ENCODE peak calls at places on chromosome 22, in six cellular contexts. T, I, P, F, V and A are unnamed samples.

GRCh38 chr22:38403806-38404205 is 51.2 kb downstream of the KCNJ4 start:
- DNase-seq in T (no peak), I (no peak), P (no peak), F (no peak), V (no peak), A (no peak)

GRCh38 chr22:27269751-27270586 is 531.6 kb downstream of the MN1 start:
- DNase-seq in T (no peak), I (no peak), P (no peak), F (no peak), V (no peak), A (no peak)

GRCh38 chr22:40345801-40346177 is 511 bp upstream of the ADSL start:
- DNase-seq in T (no peak), I (peak; percentile 23), P (no peak), F (peak; percentile 49), V (peak; percentile 40), A (peak; percentile 6)

GRCh38 chr22:27642104-27642800 is 159.3 kb downstream of the MN1 start:
- DNase-seq in T (no peak), I (no peak), P (no peak), F (no peak), V (no peak), A (no peak)

GRCh38 chr22:48553119-48553518 is 1274.6 kb downstream of the BRD1 start:
- DNase-seq in T (no peak), I (no peak), P (no peak), F (no peak), V (no peak), A (no peak)

GRCh38 chr22:25942989-25943411 is 201.0 kb downstream of the MYO18B start:
- DNase-seq in T (no peak), I (no peak), P (no peak), F (no peak), V (no peak), A (no peak)

GRCh38 chr22:42070517-42071422 is at the start of gene NAGA:
- DNase-seq in T (peak; percentile 98), I (peak; percentile 84), P (peak; percentile 91), F (peak; percentile 95), V (peak; percentile 97), A (peak; percentile 90)

GRCh38 chr22:27032121-27032761 is 374.9 kb downstream of the MIAT start:
- DNase-seq in T (peak; percentile 17), I (no peak), P (no peak), F (no peak), V (peak; percentile 3), A (no peak)

GRCh38 chr22:37329239-37330140 is 47.2 kb downstream of the CYTH4 start:
- DNase-seq in T (no peak), I (no peak), P (no peak), F (no peak), V (peak; percentile 55), A (no peak)

GRCh38 chr22:23404689-23405365 is 175.3 kb downstream of the IGLL1 start:
- DNase-seq in T (peak; percentile 41), I (no peak), P (no peak), F (no peak), V (peak; percentile 55), A (no peak)

GRCh38 chr22:29306175-29306829 is at the start of gene GAS2L1:
- DNase-seq in T (peak; percentile 87), I (no peak), P (peak; percentile 31), F (peak; percentile 78), V (peak; percentile 79), A (peak; percentile 83)

GRCh38 chr22:28750471-28750881 is 8.6 kb downstream of the HSCB start:
- DNase-seq in T (peak; percentile 89), I (no peak), P (peak; percentile 37), F (no peak), V (no peak), A (no peak)

GRCh38 chr22:35467788-35468187 is 67.8 kb downstream of the MCM5 start:
- DNase-seq in T (peak; percentile 20), I (no peak), P (no peak), F (no peak), V (no peak), A (no peak)

GRCh38 chr22:24142241-24142640 is 39.0 kb upstream of the SUSD2 start:
- DNase-seq in T (no peak), I (no peak), P (no peak), F (no peak), V (no peak), A (no peak)

GRCh38 chr22:44025171-44026065 is 1.3 kb downstream of the PARVB start:
- DNase-seq in T (no peak), I (no peak), P (no peak), F (peak; percentile 93), V (no peak), A (no peak)

GRCh38 chr22:23114721-23115020 is 27.1 kb downstream of the RSPH14 start:
- DNase-seq in T (no peak), I (no peak), P (no peak), F (no peak), V (no peak), A (no peak)

GRCh38 chr22:49489821-49490220 is 337.9 kb downstream of the BRD1 start:
- DNase-seq in T (no peak), I (no peak), P (no peak), F (no peak), V (no peak), A (no peak)

GRCh38 chr22:35560366-35560765 is 19.7 kb downstream of the RASD2 start:
- DNase-seq in T (no peak), I (no peak), P (no peak), F (no peak), V (no peak), A (no peak)

GRCh38 chr22:20494978-20495860 is at the start of gene KLHL22:
- DNase-seq in T (peak; percentile 53), I (no peak), P (peak; percentile 6), F (peak; percentile 51), V (peak; percentile 46), A (peak; percentile 44)

GRCh38 chr22:20741634-20742581 is 32.0 kb upstream of the SERPIND1 start:
- DNase-seq in T (peak; percentile 18), I (no peak), P (no peak), F (peak; percentile 66), V (peak; percentile 33), A (no peak)

GRCh38 chr22:49535527-49536125 is 292.0 kb downstream of the BRD1 start:
- DNase-seq in T (no peak), I (no peak), P (no peak), F (no peak), V (no peak), A (no peak)

GRCh38 chr22:43376765-43377485 is 33.8 kb upstream of the SCUBE1 start:
- DNase-seq in T (no peak), I (no peak), P (no peak), F (no peak), V (no peak), A (no peak)